ENCODE peak calls at places on chromosomes 3 and 15, in four cellular contexts. R is heart right ventricle, S is uterus, I is natural killer cell. U is an unnamed sample.

GRCh38 chr3:12977117-12977808 is 96.0 kb downstream of the IQSEC1 start:
- DNase-seq in S (no peak), I (no peak), R (no peak), U (no peak)

GRCh38 chr3:196528639-196529233 is 13.6 kb upstream of the SMCO1 start:
- DNase-seq in I (peak; percentile 82), S (peak; percentile 30), R (peak; percentile 83), U (peak; percentile 87)

GRCh38 chr3:4714045-4714444 is 220.9 kb downstream of the ITPR1 start:
- DNase-seq in R (no peak), S (no peak), I (no peak), U (no peak)

GRCh38 chr15:49674370-49674769 is 53.5 kb downstream of the DTWD1 start:
- DNase-seq in S (no peak), I (no peak), R (no peak), U (no peak)

GRCh38 chr15:29570931-29571727 is 251.1 kb downstream of the TJP1 start:
- DNase-seq in S (no peak), I (no peak), R (no peak), U (peak; percentile 78)

GRCh38 chr3:123343296-123344174 is 105.4 kb downstream of the ADCY5 start:
- DNase-seq in S (no peak), R (no peak), I (no peak), U (no peak)

GRCh38 chr3:5427938-5428337 is 240.4 kb downstream of the EDEM1 start:
- DNase-seq in S (no peak), R (no peak), I (no peak), U (no peak)

GRCh38 chr15:43509002-43509922 is 8.1 kb upstream of the MAP1A start:
- DNase-seq in R (peak; percentile 38), S (peak; percentile 67), I (no peak), U (no peak)

GRCh38 chr15:52408823-52409222 is 113.2 kb upstream of the MYO5C start:
- DNase-seq in S (no peak), I (no peak), R (no peak), U (no peak)

GRCh38 chr3:187850256-187851010 is 105.2 kb upstream of the BCL6 start:
- DNase-seq in R (no peak), I (no peak), S (no peak), U (no peak)

GRCh38 chr3:172029425-172030128 is 9.8 kb upstream of the FNDC3B start:
- DNase-seq in R (no peak), I (no peak), S (no peak), U (no peak)

GRCh38 chr3:157127831-157128767 is 31.8 kb downstream of the CCNL1 start:
- DNase-seq in S (peak; percentile 79), I (no peak), R (peak; percentile 48), U (no peak)

GRCh38 chr3:46025139-46025538 is 2.1 kb downstream of the XCR1 start:
- DNase-seq in R (no peak), S (no peak), I (no peak), U (no peak)

GRCh38 chr3:172918165-172918564 is 167.6 kb downstream of the ECT2 start:
- DNase-seq in I (no peak), R (no peak), S (no peak), U (no peak)

GRCh38 chr3:43629254-43629653 is 7.4 kb upstream of the ANO10 start:
- DNase-seq in S (no peak), I (no peak), R (no peak), U (no peak)

GRCh38 chr3:8638994-8639393 is 5.6 kb downstream of the SSUH2 start:
- DNase-seq in S (peak; percentile 28), I (no peak), R (peak; percentile 37), U (no peak)

GRCh38 chr3:100912976-100913375 is 80.2 kb downstream of the ABI3BP start:
- DNase-seq in I (no peak), R (no peak), S (no peak), U (no peak)

GRCh38 chr3:9676780-9677179 is 26.9 kb upstream of the CPNE9 start:
- DNase-seq in I (no peak), S (no peak), R (no peak), U (no peak)

GRCh38 chr15:62560943-62561571 is 396.0 kb upstream of the C2CD4B start:
- DNase-seq in R (no peak), S (no peak), I (no peak), U (no peak)

GRCh38 chr3:188486126-188486525 is 332.2 kb downstream of the LPP start:
- DNase-seq in I (no peak), S (no peak), R (no peak), U (no peak)

GRCh38 chr3:190032924-190033323 is 87.8 kb downstream of the P3H2 start:
- DNase-seq in I (no peak), R (no peak), S (no peak), U (no peak)
- TF ChIP-seq CTCF in I (no peak), R (no peak), S (no peak), U (no peak)

GRCh38 chr15:40471105-40471777 is 457 bp downstream of the CHST14 start:
- DNase-seq in R (peak; percentile 43), I (peak; percentile 47), S (no peak), U (no peak)

GRCh38 chr15:40477703-40478269 is 7.0 kb downstream of the CHST14 start:
- DNase-seq in S (no peak), I (no peak), R (no peak), U (no peak)

GRCh38 chr15:40471778-40472130 is 970 bp downstream of the CHST14 start:
- DNase-seq in R (no peak), S (no peak), I (no peak), U (no peak)

GRCh38 chr15:40472171-40472727 is 1.5 kb downstream of the CHST14 start:
- DNase-seq in S (no peak), R (no peak), I (no peak), U (no peak)

GRCh38 chr15:40474581-40474980 is 3.8 kb downstream of the CHST14 start:
- DNase-seq in S (no peak), I (no peak), R (no peak), U (no peak)
- TF ChIP-seq CTCF in S (no peak), I (no peak), R (no peak), U (no peak)

GRCh38 chr3:174352227-174352626 is 506.9 kb upstream of the NAALADL2 start:
- DNase-seq in R (no peak), S (no peak), I (no peak), U (no peak)

GRCh38 chr3:174358252-174358651 is 500.9 kb upstream of the NAALADL2 start:
- DNase-seq in R (no peak), S (no peak), I (no peak), U (no peak)

GRCh38 chr3:174356596-174356995 is 502.5 kb upstream of the NAALADL2 start:
- DNase-seq in S (no peak), R (no peak), I (no peak), U (no peak)

GRCh38 chr3:174355505-174355904 is 503.6 kb upstream of the NAALADL2 start:
- DNase-seq in I (no peak), S (no peak), R (no peak), U (no peak)
- TF ChIP-seq CTCF in I (no peak), S (no peak), R (peak; percentile 15), U (peak; percentile 69)

GRCh38 chr3:50266808-50267207 is 2.1 kb upstream of the SEMA3B start:
- DNase-seq in I (no peak), R (no peak), S (no peak), U (no peak)
- TF ChIP-seq CTCF in I (no peak), R (no peak), S (no peak), U (no peak)

GRCh38 chr15:71096676-71097075 is 18.6 kb upstream of the THSD4 start:
- DNase-seq in I (no peak), R (no peak), S (no peak), U (no peak)

GRCh38 chr15:71097890-71098289 is 17.4 kb upstream of the THSD4 start:
- DNase-seq in S (no peak), R (no peak), I (no peak), U (no peak)

GRCh38 chr15:71094137-71094536 is 21.1 kb upstream of the THSD4 start:
- DNase-seq in S (no peak), R (no peak), I (no peak), U (no peak)

GRCh38 chr15:71103102-71103676 is 12.1 kb upstream of the THSD4 start:
- DNase-seq in S (no peak), I (no peak), R (no peak), U (no peak)

DNA sequence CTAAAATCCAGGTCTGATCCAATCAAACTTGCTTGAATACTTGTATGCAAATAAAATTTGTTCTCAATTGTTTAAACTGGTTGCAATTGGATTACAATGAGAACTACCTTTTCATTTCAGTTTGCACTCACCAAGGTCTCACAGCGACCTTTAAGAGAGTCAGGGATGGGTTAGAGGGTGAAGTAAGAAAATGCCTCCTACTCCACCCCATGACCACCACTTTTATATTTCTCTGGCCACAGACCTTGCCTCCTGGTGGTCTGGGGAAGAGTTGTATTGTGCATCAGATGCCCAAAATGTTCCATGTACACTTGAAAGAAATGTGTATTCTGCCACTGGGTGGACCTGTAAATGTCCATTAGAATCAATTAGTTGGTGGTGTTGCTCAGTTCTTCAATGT is 16.4 kb upstream of the THSD4 start:
- DNase-seq in I (no peak), R (no peak), S (no peak), U (no peak)
- TF ChIP-seq CTCF in I (no peak), R (no peak), S (no peak), U (no peak)

DNA sequence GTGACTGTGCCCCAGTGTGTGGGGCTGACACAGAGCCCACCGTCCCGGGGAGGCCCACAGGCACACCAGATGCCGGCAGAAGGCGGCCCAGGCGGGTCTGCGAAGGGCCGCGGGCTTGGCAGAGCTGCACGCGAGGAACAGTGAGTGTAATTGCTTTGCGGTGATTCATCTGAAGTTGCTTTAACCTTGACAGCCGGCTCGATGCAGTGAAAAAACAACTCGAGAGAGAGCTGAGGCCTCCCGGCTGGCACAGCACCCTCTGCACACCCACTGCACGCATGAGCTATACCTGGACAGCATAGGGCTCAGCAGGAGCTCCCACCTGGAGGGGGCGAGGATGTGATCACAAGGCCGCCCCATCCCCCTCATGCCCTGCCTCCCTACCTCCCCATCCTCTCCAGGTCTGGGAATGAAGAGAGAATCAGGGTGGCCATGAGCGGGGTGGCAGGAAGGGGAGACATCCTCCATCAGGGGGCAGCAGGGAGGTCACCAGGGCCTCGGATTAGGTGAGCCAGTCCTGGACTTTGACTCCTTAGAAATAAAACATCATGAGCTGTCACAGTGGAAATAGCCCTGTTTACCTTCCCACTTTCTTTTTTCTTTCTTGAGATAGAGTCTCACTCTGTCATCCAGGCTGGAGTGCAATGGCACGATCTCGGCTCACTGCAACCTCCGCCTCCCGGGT is 172.6 kb downstream of the MEGF11 start:
- DNase-seq in S (no peak), I (no peak), R (no peak), U (no peak)
- TF ChIP-seq CTCF in S (no peak), I (no peak), R (no peak), U (peak; percentile 45)